ENCODE peak calls at places on chromosomes 13 and 19, in seven cellular contexts. One of them, this sample, is unnamed. For H3K9me3 and H3K27me3, the result is how much of the 10 kb centered on the place peaks cover.

GRCh38 chr19:23855676-23856075 is 59.0 kb upstream of the ZNF726 start:
- DNase-seq in Panc1: no peak
- DNase-seq in uterus: no peak
- DNase-seq in tibial artery: no peak
- DNase-seq in MM.1S: no peak
- DNase-seq in Peyer's patch: no peak
- DNase-seq in fibroblast of lung: no peak
- DNase-seq in this sample: no peak

GRCh38 chr13:78022164-78022877 is 103.7 kb upstream of the EDNRB start:
- DNase-seq in Peyer's patch: peak
- DNase-seq in fibroblast of lung: peak
- DNase-seq in MM.1S: peak
- DNase-seq in Panc1: no peak
- DNase-seq in uterus: no peak
- DNase-seq in tibial artery: no peak
- DNase-seq in this sample: no peak

GRCh38 chr13:98158172-98158907 is 15.4 kb downstream of the FARP1 start:
- DNase-seq in fibroblast of lung: no peak
- DNase-seq in uterus: no peak
- DNase-seq in MM.1S: no peak
- DNase-seq in Peyer's patch: no peak
- DNase-seq in tibial artery: no peak
- DNase-seq in Panc1: no peak
- DNase-seq in this sample: no peak

GRCh38 chr13:110109910-110110309 is 197.0 kb downstream of the COL4A1 start:
- DNase-seq in uterus: peak
- DNase-seq in fibroblast of lung: peak
- DNase-seq in Panc1: no peak
- DNase-seq in Peyer's patch: no peak
- DNase-seq in tibial artery: peak
- DNase-seq in MM.1S: no peak
- DNase-seq in this sample: peak

GRCh38 chr13:100566543-100566942 is 22.0 kb downstream of the GGACT start:
- DNase-seq in tibial artery: no peak
- DNase-seq in Panc1: no peak
- DNase-seq in fibroblast of lung: peak
- DNase-seq in uterus: no peak
- DNase-seq in Peyer's patch: no peak
- DNase-seq in MM.1S: no peak
- DNase-seq in this sample: no peak

GRCh38 chr13:69324109-69324886 is 783.3 kb upstream of the ATXN8OS start:
- DNase-seq in Peyer's patch: no peak
- DNase-seq in Panc1: no peak
- DNase-seq in tibial artery: no peak
- DNase-seq in MM.1S: no peak
- DNase-seq in uterus: no peak
- DNase-seq in fibroblast of lung: peak
- DNase-seq in this sample: no peak

GRCh38 chr13:21670006-21670882 is 629 bp upstream of the FGF9 start:
- DNase-seq in Panc1: no peak
- DNase-seq in tibial artery: peak
- DNase-seq in MM.1S: peak
- DNase-seq in fibroblast of lung: peak
- DNase-seq in uterus: peak
- DNase-seq in Peyer's patch: peak
- DNase-seq in this sample: peak

GRCh38 chr13:49563513-49563912 is 21.8 kb downstream of the RCBTB1 start:
- DNase-seq in Peyer's patch: no peak
- DNase-seq in tibial artery: no peak
- DNase-seq in fibroblast of lung: peak
- DNase-seq in uterus: no peak
- DNase-seq in Panc1: no peak
- DNase-seq in MM.1S: no peak
- DNase-seq in this sample: no peak

GRCh38 chr13:79901336-79901735 is 420.4 kb downstream of the NDFIP2 start:
- DNase-seq in Peyer's patch: peak
- DNase-seq in Panc1: no peak
- DNase-seq in uterus: no peak
- DNase-seq in MM.1S: no peak
- DNase-seq in tibial artery: no peak
- DNase-seq in fibroblast of lung: peak
- DNase-seq in this sample: no peak

GRCh38 chr13:48334534-48335127 is 31.1 kb downstream of the RB1 start:
- DNase-seq in uterus: no peak
- DNase-seq in Peyer's patch: no peak
- DNase-seq in MM.1S: peak
- DNase-seq in fibroblast of lung: peak
- DNase-seq in tibial artery: no peak
- DNase-seq in Panc1: peak
- DNase-seq in this sample: no peak

GRCh38 chr19:49272204-49272603 is 52.8 kb downstream of the SLC6A16 start:
- DNase-seq in Peyer's patch: no peak
- DNase-seq in Panc1: no peak
- DNase-seq in tibial artery: no peak
- DNase-seq in fibroblast of lung: peak
- DNase-seq in MM.1S: no peak
- DNase-seq in uterus: no peak
- DNase-seq in this sample: no peak

GRCh38 chr13:47832458-47832972 is 168.6 kb downstream of the SUCLA2 start:
- DNase-seq in Panc1: no peak
- DNase-seq in Peyer's patch: no peak
- DNase-seq in fibroblast of lung: no peak
- DNase-seq in uterus: no peak
- DNase-seq in MM.1S: no peak
- DNase-seq in tibial artery: no peak
- DNase-seq in this sample: no peak

GRCh38 chr13:99228737-99229691 is 28.4 kb downstream of the UBAC2 start:
- DNase-seq in tibial artery: no peak
- DNase-seq in fibroblast of lung: peak
- DNase-seq in uterus: no peak
- DNase-seq in MM.1S: peak
- DNase-seq in Panc1: no peak
- DNase-seq in Peyer's patch: no peak
- DNase-seq in this sample: no peak

GRCh38 chr13:80239571-80240255 is 101.2 kb downstream of the SPRY2 start:
- DNase-seq in Peyer's patch: no peak
- DNase-seq in MM.1S: no peak
- DNase-seq in uterus: no peak
- DNase-seq in fibroblast of lung: peak
- DNase-seq in tibial artery: no peak
- DNase-seq in Panc1: no peak
- DNase-seq in this sample: no peak

GRCh38 chr13:105974380-105974779 is 561.1 kb downstream of the EFNB2 start:
- DNase-seq in uterus: no peak
- DNase-seq in Panc1: no peak
- DNase-seq in tibial artery: no peak
- DNase-seq in fibroblast of lung: no peak
- DNase-seq in MM.1S: no peak
- DNase-seq in Peyer's patch: no peak
- DNase-seq in this sample: no peak

GRCh38 chr13:24899601-24900000 is 135.6 kb downstream of the RNF17 start:
- DNase-seq in fibroblast of lung: peak
- DNase-seq in Panc1: no peak
- DNase-seq in uterus: no peak
- DNase-seq in Peyer's patch: no peak
- DNase-seq in MM.1S: no peak
- DNase-seq in tibial artery: no peak
- DNase-seq in this sample: no peak

GRCh38 chr13:106499113-106499512 is 36.3 kb downstream of the EFNB2 start:
- DNase-seq in Peyer's patch: no peak
- DNase-seq in uterus: no peak
- DNase-seq in tibial artery: no peak
- DNase-seq in fibroblast of lung: peak
- DNase-seq in MM.1S: no peak
- DNase-seq in Panc1: no peak
- DNase-seq in this sample: no peak

GRCh38 chr19:52248256-52248655 is 21.1 kb upstream of the ZNF766 start:
- DNase-seq in fibroblast of lung: peak
- DNase-seq in Peyer's patch: peak
- DNase-seq in MM.1S: peak
- DNase-seq in Panc1: no peak
- DNase-seq in tibial artery: no peak
- DNase-seq in uterus: peak
- DNase-seq in this sample: peak

GRCh38 chr19:39448271-39448670 is 2.9 kb downstream of the SUPT5H start:
- DNase-seq in Peyer's patch: peak
- DNase-seq in uterus: no peak
- DNase-seq in fibroblast of lung: peak
- DNase-seq in Panc1: peak
- DNase-seq in tibial artery: no peak
- DNase-seq in MM.1S: peak
- DNase-seq in this sample: no peak

GRCh38 chr13:23567792-23568480 is 2.3 kb upstream of the TNFRSF19 start:
- DNase-seq in Peyer's patch: no peak
- DNase-seq in MM.1S: no peak
- DNase-seq in fibroblast of lung: peak
- DNase-seq in tibial artery: no peak
- DNase-seq in Panc1: no peak
- DNase-seq in uterus: no peak
- DNase-seq in this sample: no peak

GRCh38 chr19:44315883-44316282 is 11.1 kb upstream of the ZNF235 start:
- DNase-seq in Peyer's patch: no peak
- DNase-seq in tibial artery: no peak
- DNase-seq in uterus: no peak
- DNase-seq in Panc1: no peak
- DNase-seq in fibroblast of lung: peak
- DNase-seq in MM.1S: no peak
- DNase-seq in this sample: no peak
- H3K9me3 ChIP-seq in Peyer's patch: under half
- H3K9me3 ChIP-seq in tibial artery: under half
- H3K9me3 ChIP-seq in uterus: under half
- H3K9me3 ChIP-seq in Panc1: under half
- H3K9me3 ChIP-seq in fibroblast of lung: under half
- H3K9me3 ChIP-seq in MM.1S: under half
- H3K9me3 ChIP-seq in this sample: half or more

GRCh38 chr13:36432106-36432544 is at the start of gene CCNA1:
- DNase-seq in Peyer's patch: peak
- DNase-seq in tibial artery: no peak
- DNase-seq in MM.1S: no peak
- DNase-seq in uterus: peak
- DNase-seq in fibroblast of lung: peak
- DNase-seq in Panc1: no peak
- DNase-seq in this sample: peak

GRCh38 chr13:36430247-36431203 is 1.8 kb upstream of the CCNA1 start:
- DNase-seq in Peyer's patch: no peak
- DNase-seq in tibial artery: peak
- DNase-seq in uterus: peak
- DNase-seq in Panc1: no peak
- DNase-seq in MM.1S: no peak
- DNase-seq in fibroblast of lung: peak
- DNase-seq in this sample: peak

GRCh38 chr13:36431204-36432105 is 840 bp upstream of the CCNA1 start:
- DNase-seq in fibroblast of lung: no peak
- DNase-seq in Peyer's patch: no peak
- DNase-seq in tibial artery: no peak
- DNase-seq in Panc1: no peak
- DNase-seq in uterus: peak
- DNase-seq in MM.1S: no peak
- DNase-seq in this sample: no peak

DNA sequence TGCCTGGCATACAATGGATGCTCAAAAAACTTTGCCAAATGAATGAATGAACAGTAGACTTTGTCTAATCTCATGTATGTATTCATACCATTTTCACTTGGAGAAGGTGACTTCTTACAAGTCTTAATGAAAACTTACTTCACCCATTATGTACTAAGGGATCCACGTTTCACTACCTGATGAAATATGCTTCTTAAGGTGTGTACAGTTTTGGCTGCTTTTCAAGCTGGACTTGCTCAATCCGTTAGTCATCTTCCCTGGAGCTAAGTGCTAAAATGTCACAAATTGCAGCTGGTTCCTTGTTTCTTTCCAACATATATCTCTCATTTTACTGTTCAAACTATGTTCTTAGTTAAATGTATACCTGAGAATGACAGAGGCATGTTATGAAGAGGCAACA is 4.2 kb upstream of the CCNA1 start:
- DNase-seq in fibroblast of lung: peak
- DNase-seq in uterus: no peak
- DNase-seq in Panc1: no peak
- DNase-seq in tibial artery: no peak
- DNase-seq in MM.1S: no peak
- DNase-seq in Peyer's patch: no peak
- DNase-seq in this sample: no peak
- TF ChIP-seq CTCF in fibroblast of lung: no peak
- TF ChIP-seq CTCF in uterus: no peak
- TF ChIP-seq CTCF in Panc1: no peak
- TF ChIP-seq CTCF in tibial artery: no peak
- TF ChIP-seq CTCF in MM.1S: no peak
- TF ChIP-seq CTCF in Peyer's patch: no peak
- TF ChIP-seq CTCF in this sample: no peak

GRCh38 chr13:112204881-112205327 is 138.0 kb downstream of the SOX1 start:
- DNase-seq in fibroblast of lung: no peak
- DNase-seq in uterus: no peak
- DNase-seq in tibial artery: no peak
- DNase-seq in Peyer's patch: no peak
- DNase-seq in Panc1: no peak
- DNase-seq in MM.1S: no peak
- DNase-seq in this sample: no peak

GRCh38 chr13:112207124-112207523 is 140.2 kb downstream of the SOX1 start:
- DNase-seq in Panc1: no peak
- DNase-seq in uterus: no peak
- DNase-seq in tibial artery: no peak
- DNase-seq in Peyer's patch: no peak
- DNase-seq in MM.1S: no peak
- DNase-seq in fibroblast of lung: no peak
- DNase-seq in this sample: no peak

GRCh38 chr13:112204376-112204775 is 137.4 kb downstream of the SOX1 start:
- DNase-seq in Panc1: no peak
- DNase-seq in MM.1S: no peak
- DNase-seq in fibroblast of lung: no peak
- DNase-seq in uterus: no peak
- DNase-seq in tibial artery: no peak
- DNase-seq in Peyer's patch: no peak
- DNase-seq in this sample: no peak

GRCh38 chr13:112203614-112204013 is 136.7 kb downstream of the SOX1 start:
- DNase-seq in uterus: no peak
- DNase-seq in Peyer's patch: no peak
- DNase-seq in Panc1: no peak
- DNase-seq in MM.1S: no peak
- DNase-seq in tibial artery: no peak
- DNase-seq in fibroblast of lung: no peak
- DNase-seq in this sample: no peak

DNA sequence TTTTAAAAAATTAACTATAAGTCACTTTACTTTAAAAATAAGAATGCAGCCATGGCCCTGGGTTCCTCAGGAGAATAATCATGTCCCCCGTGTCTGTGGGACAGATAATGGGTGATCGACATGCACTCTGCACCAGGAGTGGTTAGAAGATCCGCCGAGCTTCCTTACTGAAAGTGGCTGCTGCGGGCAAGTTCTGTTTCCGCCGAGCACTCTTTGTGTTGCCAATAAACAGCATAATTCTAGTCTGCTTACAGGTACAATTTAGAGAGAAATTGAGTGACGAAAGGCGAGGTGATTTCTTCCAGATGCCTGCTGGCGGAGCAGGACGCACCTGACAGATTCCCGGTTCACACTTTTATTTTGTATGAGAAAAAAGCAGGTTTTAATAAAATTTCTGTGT is 139.0 kb downstream of the SOX1 start:
- DNase-seq in Panc1: no peak
- DNase-seq in MM.1S: peak
- DNase-seq in Peyer's patch: no peak
- DNase-seq in tibial artery: no peak
- DNase-seq in fibroblast of lung: no peak
- DNase-seq in uterus: no peak
- DNase-seq in this sample: no peak
- H3K27me3 ChIP-seq in Panc1: under half
- H3K27me3 ChIP-seq in MM.1S: under half
- H3K27me3 ChIP-seq in Peyer's patch: under half
- H3K27me3 ChIP-seq in tibial artery: under half
- H3K27me3 ChIP-seq in fibroblast of lung: under half
- H3K27me3 ChIP-seq in uterus: under half
- H3K27me3 ChIP-seq in this sample: under half

GRCh38 chr19:2856457-2857055 is 10.6 kb upstream of the ZNF556 start:
- DNase-seq in tibial artery: no peak
- DNase-seq in MM.1S: no peak
- DNase-seq in fibroblast of lung: no peak
- DNase-seq in Panc1: no peak
- DNase-seq in Peyer's patch: no peak
- DNase-seq in uterus: no peak
- DNase-seq in this sample: no peak
- H3K9me3 ChIP-seq in tibial artery: under half
- H3K9me3 ChIP-seq in MM.1S: under half
- H3K9me3 ChIP-seq in fibroblast of lung: under half
- H3K9me3 ChIP-seq in Panc1: under half
- H3K9me3 ChIP-seq in Peyer's patch: half or more
- H3K9me3 ChIP-seq in uterus: under half
- H3K9me3 ChIP-seq in this sample: half or more